ENCODE peak calls at places on chromosomes 1 and 21, in six cellular contexts. G is heart right ventricle, N is A549, I is GM23338, J is pancreas, H is BJ. K is an unnamed sample.

GRCh38 chr1:17909634-17910033 is 154.5 kb downstream of the ACTL8 start:
- DNase-seq in H (no peak), G (no peak), J (peak), I (peak), N (no peak), K (no peak)

GRCh38 chr1:164772635-164773034 is 213.7 kb downstream of the PBX1 start:
- DNase-seq in I (no peak), N (peak), H (peak), J (peak), G (peak), K (peak)

GRCh38 chr1:68104155-68104554 is 53.7 kb upstream of the DIRAS3 start:
- DNase-seq in J (no peak), I (no peak), H (no peak), G (no peak), N (no peak), K (no peak)

GRCh38 chr1:168803696-168804510 is 74.9 kb upstream of the DPT start:
- DNase-seq in G (no peak), H (no peak), I (peak), J (no peak), N (no peak), K (peak)

GRCh38 chr1:157025856-157026255 is 19.7 kb downstream of the ARHGEF11 start:
- DNase-seq in J (no peak), I (no peak), G (no peak), N (no peak), H (no peak), K (no peak)

GRCh38 chr1:1359316-1359667 is 937 bp upstream of the MXRA8 start:
- DNase-seq in G (peak), H (no peak), I (no peak), N (no peak), J (no peak), K (no peak)

GRCh38 chr1:44485229-44485932 is 80.3 kb downstream of the RNF220 start:
- DNase-seq in J (no peak), I (peak), N (peak), G (peak), H (peak), K (no peak)

GRCh38 chr1:168408531-168409242 is 128.0 kb downstream of the TBX19 start:
- DNase-seq in N (peak), G (no peak), H (no peak), J (no peak), I (no peak), K (peak)

GRCh38 chr1:95547000-95547399 is 313.0 kb downstream of the RWDD3 start:
- DNase-seq in H (no peak), N (no peak), J (no peak), G (no peak), I (no peak), K (no peak)

GRCh38 chr1:45929257-45929687 is 125.9 kb downstream of the MAST2 start:
- DNase-seq in H (peak), J (no peak), G (no peak), N (peak), I (peak), K (no peak)

GRCh38 chr1:65371544-65371943 is 48.9 kb upstream of the LEPR start:
- DNase-seq in G (no peak), I (no peak), J (no peak), N (no peak), H (no peak), K (no peak)

GRCh38 chr1:179141592-179142244 is 59.8 kb downstream of the TOR3A start:
- DNase-seq in I (no peak), H (no peak), J (no peak), G (no peak), N (peak), K (no peak)

GRCh38 chr21:16522512-16522911 is 792.7 kb downstream of the USP25 start:
- DNase-seq in H (peak), J (no peak), I (no peak), N (no peak), G (no peak), K (no peak)

GRCh38 chr1:15526021-15526489 is 593 bp upstream of the DNAJC16 start:
- DNase-seq in I (peak), H (no peak), G (no peak), N (no peak), J (no peak), K (peak)

GRCh38 chr1:152043870-152044269 is 7.1 kb upstream of the S100A11 start:
- DNase-seq in G (no peak), I (peak), N (no peak), H (no peak), J (no peak), K (no peak)

GRCh38 chr1:64882574-64883255 is 83.6 kb downstream of the JAK1 start:
- DNase-seq in H (no peak), J (no peak), I (no peak), G (no peak), N (no peak), K (no peak)

GRCh38 chr1:53763461-53763860 is 24.5 kb upstream of the GLIS1 start:
- DNase-seq in G (no peak), I (peak), J (no peak), H (no peak), N (no peak), K (no peak)

GRCh38 chr1:16117369-16117768 is 38.5 kb downstream of the EPHA2 start:
- DNase-seq in H (peak), J (no peak), G (no peak), N (no peak), I (no peak), K (no peak)

DNA sequence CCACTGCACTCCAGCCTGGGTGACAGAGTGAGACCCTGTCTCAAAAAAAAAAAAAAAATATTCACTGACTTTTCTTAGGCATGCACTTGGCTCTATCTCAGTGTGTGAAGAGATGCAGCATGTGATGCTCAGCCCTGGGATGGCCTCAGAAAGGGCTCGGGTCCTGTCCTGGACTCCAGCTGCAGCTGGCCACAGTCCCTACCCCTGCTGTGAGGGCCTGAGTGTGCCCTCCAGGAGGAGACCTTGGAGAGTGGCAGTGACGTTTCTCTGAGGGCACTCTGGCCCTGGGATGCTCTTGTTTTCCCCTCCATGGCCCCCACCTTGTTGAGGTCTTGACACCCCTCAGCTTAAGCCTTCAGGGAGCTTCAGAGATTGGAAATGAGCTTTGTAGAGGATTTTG is 81.9 kb upstream of the POU3F1 start:
- DNase-seq in J (peak), N (no peak), G (no peak), H (no peak), I (no peak), K (no peak)
- TF ChIP-seq CTCF in J (no peak), N (no peak), G (no peak), H (no peak), I (no peak), K (no peak)

DNA sequence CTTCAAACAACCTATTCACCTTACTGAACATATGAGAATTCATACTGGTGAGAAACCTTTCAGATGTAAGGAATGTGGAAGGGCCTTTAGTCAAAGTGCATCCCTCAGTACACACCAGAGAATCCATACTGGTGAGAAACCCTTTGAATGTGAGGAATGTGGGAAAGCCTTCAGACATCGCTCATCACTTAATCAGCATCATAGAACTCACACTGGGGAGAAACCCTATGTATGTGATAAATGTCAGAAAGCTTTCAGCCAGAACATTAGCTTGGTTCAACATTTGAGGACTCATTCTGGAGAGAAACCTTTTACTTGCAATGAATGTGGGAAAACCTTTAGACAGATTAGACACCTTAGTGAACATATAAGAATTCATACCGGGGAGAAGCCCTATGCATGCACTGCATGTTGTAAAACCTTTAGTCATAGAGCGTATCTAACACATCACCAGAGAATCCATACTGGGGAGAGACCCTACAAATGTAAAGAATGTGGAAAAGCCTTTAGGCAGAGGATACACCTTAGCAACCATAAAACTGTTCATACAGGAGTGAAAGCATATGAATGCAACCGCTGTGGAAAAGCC is 13.2 kb upstream of the EXO5 start:
- DNase-seq in I (no peak), H (no peak), J (no peak), G (no peak), N (peak), K (no peak)
- TF ChIP-seq CTCF in I (no peak), H (no peak), J (no peak), G (no peak), N (no peak), K (no peak)

DNA sequence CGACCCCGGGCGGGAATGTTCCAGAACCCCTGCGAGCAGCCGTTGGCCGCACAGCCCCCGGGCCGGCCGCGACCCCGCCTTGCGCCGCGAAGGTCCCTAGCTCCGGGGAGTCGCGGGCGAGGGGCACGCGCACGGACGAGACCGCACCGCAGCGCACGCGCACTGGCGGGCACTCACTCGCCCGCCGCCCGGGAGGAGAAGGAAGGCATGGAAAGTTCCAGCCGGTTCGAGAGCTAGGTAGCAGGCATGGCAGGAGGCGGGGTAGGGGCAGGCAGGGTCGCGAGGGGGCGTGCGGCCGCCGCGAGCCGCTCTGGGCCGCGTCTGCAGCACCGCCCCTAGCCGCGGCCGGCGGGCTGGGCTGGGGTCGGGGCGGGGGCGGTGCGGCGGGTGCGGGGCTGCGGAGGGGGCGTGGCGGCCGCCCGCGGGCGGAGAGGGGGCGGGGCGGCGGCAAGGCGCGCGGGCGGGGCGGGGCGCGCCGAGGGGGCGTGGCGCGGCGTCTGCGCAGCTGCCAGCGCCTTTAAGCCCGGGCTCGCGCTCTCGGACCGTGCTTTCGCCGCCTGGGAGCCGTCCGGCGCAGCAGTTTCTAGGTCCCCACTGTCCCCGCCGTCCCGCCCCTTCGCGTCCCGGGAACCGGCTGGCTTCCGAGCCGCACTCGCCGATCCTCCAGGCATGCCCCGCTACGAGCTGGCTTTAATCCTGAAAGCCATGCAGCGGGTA is at the start of the genes MRPS6 and SLC5A3:
- DNase-seq in I (peak), H (no peak), G (peak), J (peak), N (peak), K (peak)
- TF ChIP-seq CTCF in I (peak), H (no peak), G (peak), J (no peak), N (no peak), K (no peak)

DNA sequence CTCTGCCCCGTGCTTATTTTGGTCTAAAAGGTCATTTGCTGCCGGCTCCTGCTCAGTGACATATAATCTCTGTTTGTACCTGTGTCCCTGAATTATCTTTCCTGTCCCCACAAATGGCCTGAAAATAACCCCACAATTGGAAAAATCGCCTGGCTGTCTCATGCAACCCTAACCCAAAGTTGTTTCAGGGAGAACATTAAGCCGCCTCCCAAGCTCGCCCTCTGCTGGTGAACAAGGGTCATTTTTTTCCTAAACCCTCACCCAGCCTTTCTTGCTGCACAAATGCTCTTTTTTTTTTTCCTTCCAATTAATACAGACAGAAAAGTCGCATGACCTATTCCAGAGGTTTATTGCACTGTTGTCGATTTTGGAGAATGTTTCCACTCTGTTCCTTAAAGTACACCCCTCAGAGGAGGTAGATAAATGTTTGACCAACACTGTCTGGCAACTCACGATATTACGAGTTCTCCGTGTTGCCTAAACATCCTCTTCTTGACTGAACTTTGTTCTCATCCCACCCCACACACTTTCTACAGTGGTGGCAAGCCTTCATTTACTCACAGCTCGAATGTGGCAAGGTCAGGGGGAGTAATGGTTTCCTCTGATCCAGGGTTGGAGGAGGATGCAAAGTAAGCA is 148.7 kb downstream of the ZZZ3 start:
- DNase-seq in G (peak), N (peak), I (peak), J (peak), H (no peak), K (peak)
- TF ChIP-seq CTCF in G (peak), N (peak), I (peak), J (peak), H (peak), K (peak)

GRCh38 chr1:22729921-22730320 is 19.3 kb downstream of the EPHB2 start:
- DNase-seq in H (no peak), N (no peak), G (no peak), J (no peak), I (no peak), K (no peak)

GRCh38 chr1:22733643-22734042 is 23.0 kb downstream of the EPHB2 start:
- DNase-seq in H (no peak), I (no peak), G (no peak), N (no peak), J (no peak), K (no peak)

GRCh38 chr1:22728751-22729399 is 18.2 kb downstream of the EPHB2 start:
- DNase-seq in I (peak), J (peak), G (no peak), N (no peak), H (no peak), K (no peak)

GRCh38 chr1:22729400-22729773 is 18.7 kb downstream of the EPHB2 start:
- DNase-seq in G (no peak), N (no peak), I (no peak), J (no peak), H (no peak), K (no peak)

DNA sequence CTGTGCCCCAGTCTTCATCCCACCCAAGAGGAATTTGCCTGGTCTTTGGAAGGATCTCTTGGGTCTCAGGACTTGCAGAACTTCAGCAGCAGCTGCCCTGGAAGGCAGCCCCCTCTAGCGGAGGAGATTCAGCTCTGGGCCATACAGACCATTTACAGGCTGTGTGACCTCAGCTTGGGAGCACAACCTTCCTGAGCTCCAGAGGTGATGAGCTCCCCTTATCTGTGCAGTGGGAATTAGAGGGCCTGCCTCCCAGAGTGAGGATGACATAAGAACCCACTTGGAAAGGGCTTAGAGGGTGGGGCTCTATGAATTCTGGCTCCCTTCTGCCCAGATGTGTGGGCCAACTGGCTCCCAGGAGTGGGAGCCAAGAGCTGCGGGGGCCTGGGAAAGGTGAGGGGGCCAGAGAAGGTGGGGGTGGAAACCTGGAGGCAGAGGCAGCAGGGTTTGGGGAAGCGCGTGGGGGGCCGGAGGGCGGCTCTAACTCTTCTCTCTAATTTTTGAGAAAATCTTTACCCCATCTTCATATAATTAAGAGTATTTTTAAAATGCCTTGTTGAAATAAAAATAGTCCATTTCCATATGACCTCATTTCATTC is 21.4 kb downstream of the EPHB2 start:
- DNase-seq in J (no peak), H (no peak), G (no peak), I (peak), N (peak), K (no peak)
- TF ChIP-seq CTCF in J (no peak), H (peak), G (peak), I (peak), N (peak), K (no peak)

GRCh38 chr1:202193614-202194327 is at the start of gene LGR6:
- DNase-seq in H (no peak), J (no peak), G (no peak), I (peak), N (no peak), K (no peak)
- TF ChIP-seq CTCF in H (no peak), J (no peak), G (no peak), I (no peak), N (no peak), K (no peak)

K was measured in Calu3.